ENCODE peak calls at places on chromosomes 13 and 19, in nine cellular contexts. Z, P, J, S, D, O, Y, M and V are unnamed samples.

GRCh38 chr13:73702419-73703071 is 431.7 kb downstream of the KLF12 start:
- DNase-seq in P (peak), Z (no peak), O (peak), J (peak), D (no peak), S (no peak), M (peak), Y (no peak), V (peak)

GRCh38 chr19:54035215-54036178 is 28.2 kb downstream of the VSTM1 start:
- DNase-seq in Y (peak), M (no peak), S (no peak), O (peak), J (no peak), Z (peak), D (no peak), P (peak), V (no peak)

GRCh38 chr13:100454876-100455275 is 133.7 kb downstream of the GGACT start:
- DNase-seq in J (no peak), S (peak), O (no peak), M (no peak), Z (no peak), Y (peak), P (peak), D (no peak), V (no peak)

GRCh38 chr13:109869312-109870237 is 83.2 kb upstream of the IRS2 start:
- DNase-seq in J (no peak), D (peak), S (no peak), P (no peak), Y (peak), O (peak), M (no peak), Z (no peak), V (no peak)

GRCh38 chr19:33212024-33212772 is 13.5 kb downstream of the SLC7A10 start:
- DNase-seq in S (no peak), M (no peak), P (no peak), D (peak), Y (no peak), Z (no peak), J (no peak), O (no peak), V (no peak)

GRCh38 chr13:99322297-99323103 is 15.3 kb upstream of the GPR183 start:
- DNase-seq in P (peak), M (no peak), Z (no peak), D (no peak), O (no peak), J (no peak), S (no peak), Y (peak), V (no peak)

GRCh38 chr19:46725036-46725820 is 8.3 kb upstream of the PRKD2 start:
- DNase-seq in J (no peak), P (no peak), M (no peak), O (no peak), Z (no peak), S (no peak), Y (no peak), D (no peak), V (no peak)

GRCh38 chr19:10420444-10421239 is at the start of gene PDE4A:
- DNase-seq in O (peak), P (peak), S (no peak), Z (peak), D (peak), J (peak), M (peak), Y (peak), V (peak)

GRCh38 chr19:9936151-9937000 is at the start of gene OLFM2:
- DNase-seq in O (peak), D (peak), J (peak), M (no peak), Y (peak), P (no peak), S (no peak), Z (peak), V (no peak)

GRCh38 chr13:49098198-49098597 is 121.9 kb upstream of the MLNR start:
- DNase-seq in Z (no peak), D (peak), M (no peak), O (no peak), J (peak), S (peak), P (peak), Y (peak), V (peak)

GRCh38 chr13:95641291-95641811 is 3.2 kb downstream of the DZIP1 start:
- DNase-seq in Z (peak), O (peak), P (no peak), D (no peak), J (peak), M (no peak), S (no peak), Y (peak), V (no peak)

GRCh38 chr19:44685877-44686276 is 13.1 kb upstream of the CEACAM16 start:
- DNase-seq in O (no peak), Y (peak), Z (no peak), D (no peak), P (peak), S (no peak), J (no peak), M (no peak), V (no peak)

GRCh38 chr13:96090240-96091101 is 564 bp downstream of the HS6ST3 start:
- DNase-seq in S (no peak), O (peak), D (peak), P (no peak), Y (peak), Z (peak), J (peak), M (no peak), V (peak)

GRCh38 chr19:17865364-17866311 is 5.9 kb downstream of the RPL18A start:
- DNase-seq in Z (no peak), J (peak), P (peak), D (peak), S (peak), O (peak), M (no peak), Y (peak), V (no peak)

GRCh38 chr13:45086484-45086883 is 33.8 kb upstream of the GTF2F2 start:
- DNase-seq in J (no peak), O (no peak), D (no peak), M (no peak), Y (peak), P (peak), Z (no peak), S (no peak), V (no peak)

GRCh38 chr19:3336680-3337523 is 29.5 kb upstream of the NFIC start:
- DNase-seq in O (no peak), S (no peak), D (peak), Y (peak), M (no peak), Z (no peak), J (peak), P (no peak), V (no peak)

GRCh38 chr19:3893509-3894179 is 13.2 kb downstream of the ATCAY start:
- DNase-seq in D (no peak), O (no peak), Y (no peak), J (no peak), Z (no peak), M (no peak), S (no peak), P (no peak), V (no peak)

GRCh38 chr19:18479964-18480723 is 41.7 kb downstream of the ELL start:
- DNase-seq in O (no peak), P (no peak), D (no peak), S (no peak), J (no peak), Y (peak), M (no peak), Z (no peak), V (no peak)

GRCh38 chr19:30228113-30228725 is 144.0 kb upstream of the ZNF536 start:
- DNase-seq in P (no peak), J (peak), M (no peak), Y (peak), D (peak), O (peak), Z (peak), S (no peak), V (no peak)

GRCh38 chr13:113216165-113217056 is 7.0 kb downstream of the CUL4A start:
- DNase-seq in D (no peak), S (peak), O (peak), P (peak), Z (peak), M (no peak), Y (peak), J (peak), V (no peak)

GRCh38 chr13:93957371-93957770 is 522.1 kb downstream of the DCT start:
- DNase-seq in J (no peak), M (no peak), P (no peak), S (no peak), Y (no peak), Z (no peak), O (no peak), D (no peak), V (no peak)

GRCh38 chr13:33111414-33112110 is 95.3 kb downstream of the KL start:
- DNase-seq in Z (no peak), J (no peak), D (no peak), S (no peak), P (no peak), M (no peak), Y (peak), O (no peak), V (no peak)

GRCh38 chr13:24802074-24802473 is 38.1 kb downstream of the RNF17 start:
- DNase-seq in J (no peak), M (no peak), S (no peak), Y (peak), D (no peak), P (no peak), O (no peak), Z (no peak), V (no peak)

GRCh38 chr19:17091758-17092333 is 16.3 kb downstream of the MYO9B start:
- DNase-seq in Y (no peak), J (no peak), Z (no peak), M (no peak), D (no peak), O (no peak), P (no peak), S (no peak), V (no peak)

GRCh38 chr19:54209058-54209747 is 8.5 kb downstream of the RPS9 start:
- DNase-seq in S (no peak), P (peak), Y (no peak), D (peak), M (no peak), Z (no peak), O (peak), J (peak), V (no peak)

GRCh38 chr19:33685541-33685940 is 63.8 kb downstream of the CHST8 start:
- DNase-seq in S (no peak), D (peak), Y (no peak), P (no peak), J (no peak), M (no peak), O (no peak), Z (no peak), V (no peak)

GRCh38 chr13:43908156-43909126 is 28.7 kb downstream of the LACC1 start:
- DNase-seq in O (peak), Z (peak), S (peak), J (peak), D (peak), Y (peak), P (peak), M (peak), V (peak)

GRCh38 chr19:15161028-15161984 is 39.5 kb downstream of the NOTCH3 start:
- DNase-seq in M (peak), S (peak), D (peak), Y (peak), Z (no peak), P (peak), J (no peak), O (peak), V (peak)

GRCh38 chr19:3366104-3366760 is at the start of gene NFIC:
- DNase-seq in P (peak), S (peak), D (peak), O (peak), J (peak), Z (peak), M (no peak), Y (peak), V (no peak)

GRCh38 chr19:37991841-37992248 is 84.8 kb downstream of the SIPA1L3 start:
- DNase-seq in M (no peak), S (no peak), D (no peak), J (no peak), O (no peak), P (peak), Y (peak), Z (no peak), V (no peak)

GRCh38 chr19:29478578-29479565 is 46.9 kb upstream of the VSTM2B start:
- DNase-seq in O (peak), P (no peak), J (peak), Z (peak), S (peak), M (peak), D (peak), Y (peak), V (no peak)

GRCh38 chr19:2123682-2124387 is 27.1 kb downstream of the IZUMO4 start:
- DNase-seq in P (no peak), J (peak), S (no peak), Y (peak), D (no peak), M (no peak), O (peak), Z (peak), V (no peak)

GRCh38 chr13:32984857-32985626 is 31.2 kb upstream of the KL start:
- DNase-seq in Z (no peak), S (no peak), Y (peak), O (no peak), P (peak), M (no peak), D (no peak), J (no peak), V (no peak)

DNA sequence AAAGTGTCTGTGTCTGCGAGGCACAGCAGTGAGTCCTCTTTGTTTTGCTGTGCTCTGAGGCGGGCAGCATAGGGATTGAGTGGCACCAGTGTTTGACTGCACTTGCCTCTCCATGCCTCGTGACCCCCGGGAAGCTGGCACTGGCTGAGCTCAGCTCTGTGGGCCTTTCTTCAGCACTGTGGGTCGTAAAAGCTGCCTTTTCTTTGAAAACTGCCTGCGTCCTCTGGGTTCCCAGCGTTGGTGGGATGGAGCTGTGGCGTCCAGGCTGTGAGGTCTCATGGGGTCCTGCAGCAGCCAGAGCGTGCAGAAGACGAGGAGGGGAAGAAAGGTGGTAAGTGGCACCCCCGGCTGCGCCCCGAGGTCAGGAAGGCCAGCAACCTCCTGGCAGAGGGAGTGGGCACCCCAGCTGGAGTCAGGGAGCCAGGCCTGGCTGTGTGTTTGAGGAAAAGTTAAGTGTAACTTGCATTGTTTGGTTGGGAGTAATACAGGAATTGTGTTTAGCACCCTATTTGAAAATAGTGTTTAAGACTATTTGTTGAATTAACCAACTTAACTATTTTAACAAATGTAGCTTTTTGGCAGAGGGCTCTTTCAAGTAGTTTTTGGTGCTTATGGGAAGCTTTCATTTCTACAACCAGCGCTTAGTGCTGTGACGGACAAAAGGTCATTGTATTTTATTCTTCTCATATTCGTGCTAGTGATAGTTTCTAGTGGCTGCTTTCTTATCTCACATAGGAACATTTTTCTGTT is 79.3 kb upstream of the TEX29 start:
- DNase-seq in Y (no peak), J (no peak), M (no peak), D (no peak), P (no peak), S (no peak), Z (peak), O (peak), V (no peak)
- TF ChIP-seq EZH2phosphoT487 in Y (no peak), J (no peak), M (no peak), D (no peak), P (no peak), S (no peak), Z (no peak), O (no peak), V (no peak)

GRCh38 chr13:50370303-50370950 is 355.2 kb downstream of the KCNRG start:
- DNase-seq in P (no peak), Z (no peak), M (peak), Y (no peak), J (no peak), S (no peak), O (no peak), D (no peak), V (no peak)

GRCh38 chr13:50365300-50365682 is 350.0 kb downstream of the KCNRG start:
- DNase-seq in P (no peak), S (no peak), O (no peak), J (no peak), Z (no peak), M (peak), D (no peak), Y (peak), V (no peak)

GRCh38 chr13:50365683-50366391 is 350.6 kb downstream of the KCNRG start:
- DNase-seq in Y (no peak), S (no peak), M (peak), J (peak), O (no peak), Z (no peak), D (no peak), P (peak), V (peak)

GRCh38 chr13:50366488-50367174 is 351.4 kb downstream of the KCNRG start:
- DNase-seq in D (peak), J (no peak), Y (no peak), S (no peak), O (no peak), M (no peak), P (peak), Z (no peak), V (no peak)

GRCh38 chr13:50369646-50370045 is 354.4 kb downstream of the KCNRG start:
- DNase-seq in M (no peak), Y (no peak), D (no peak), J (no peak), P (no peak), S (no peak), Z (no peak), O (no peak), V (no peak)
- TF ChIP-seq EZH2phosphoT487 in M (no peak), Y (no peak), D (no peak), J (no peak), P (no peak), S (no peak), Z (no peak), O (no peak), V (no peak)

GRCh38 chr19:34732548-34733255 is 1.3 kb upstream of the ZNF181 start:
- DNase-seq in S (no peak), Y (no peak), M (peak), D (peak), Z (peak), J (peak), P (no peak), O (peak), V (no peak)
- TF ChIP-seq EZH2phosphoT487 in S (no peak), Y (no peak), M (no peak), D (no peak), Z (no peak), J (no peak), P (no peak), O (no peak), V (no peak)

GRCh38 chr13:27535546-27535945 is 84.8 kb downstream of the LNX2 start:
- DNase-seq in M (no peak), D (no peak), J (no peak), Z (no peak), Y (no peak), P (no peak), O (no peak), S (no peak), V (no peak)

GRCh38 chr13:27536361-27537101 is 83.8 kb downstream of the LNX2 start:
- DNase-seq in D (no peak), Z (no peak), M (no peak), P (no peak), J (no peak), O (no peak), Y (no peak), S (no peak), V (no peak)

GRCh38 chr13:27533155-27533643 is 82.8 kb upstream of the MTIF3 start:
- DNase-seq in P (peak), J (peak), S (peak), M (peak), O (peak), Z (peak), D (peak), Y (peak), V (peak)

GRCh38 chr13:27534108-27534975 is 84.0 kb upstream of the MTIF3 start:
- DNase-seq in J (no peak), Y (no peak), S (no peak), D (no peak), Z (no peak), P (no peak), O (no peak), M (no peak), V (no peak)

DNA sequence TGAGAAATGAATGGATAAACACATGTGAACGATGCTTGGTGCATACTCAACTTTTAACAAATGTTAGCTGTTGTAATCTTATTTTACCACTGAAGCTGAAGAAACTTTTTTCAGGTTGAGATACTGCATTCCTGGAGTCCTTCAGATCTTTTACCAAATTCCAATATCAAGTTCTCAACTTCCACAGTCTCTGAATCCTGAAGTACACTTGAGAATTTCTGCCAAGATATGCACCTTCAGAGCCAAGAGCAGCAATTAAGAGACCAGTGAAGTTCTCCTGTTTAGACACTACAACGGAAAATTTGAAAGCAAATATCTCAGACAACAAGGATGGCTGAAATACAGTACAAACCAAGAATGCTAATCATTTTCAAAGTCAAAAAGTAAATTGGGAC is 84.6 kb upstream of the MTIF3 start:
- DNase-seq in M (no peak), P (no peak), D (no peak), S (no peak), Y (no peak), J (no peak), O (no peak), Z (no peak), V (no peak)
- TF ChIP-seq EZH2phosphoT487 in M (no peak), P (no peak), D (no peak), S (no peak), Y (no peak), J (no peak), O (no peak), Z (no peak), V (no peak)

DNA sequence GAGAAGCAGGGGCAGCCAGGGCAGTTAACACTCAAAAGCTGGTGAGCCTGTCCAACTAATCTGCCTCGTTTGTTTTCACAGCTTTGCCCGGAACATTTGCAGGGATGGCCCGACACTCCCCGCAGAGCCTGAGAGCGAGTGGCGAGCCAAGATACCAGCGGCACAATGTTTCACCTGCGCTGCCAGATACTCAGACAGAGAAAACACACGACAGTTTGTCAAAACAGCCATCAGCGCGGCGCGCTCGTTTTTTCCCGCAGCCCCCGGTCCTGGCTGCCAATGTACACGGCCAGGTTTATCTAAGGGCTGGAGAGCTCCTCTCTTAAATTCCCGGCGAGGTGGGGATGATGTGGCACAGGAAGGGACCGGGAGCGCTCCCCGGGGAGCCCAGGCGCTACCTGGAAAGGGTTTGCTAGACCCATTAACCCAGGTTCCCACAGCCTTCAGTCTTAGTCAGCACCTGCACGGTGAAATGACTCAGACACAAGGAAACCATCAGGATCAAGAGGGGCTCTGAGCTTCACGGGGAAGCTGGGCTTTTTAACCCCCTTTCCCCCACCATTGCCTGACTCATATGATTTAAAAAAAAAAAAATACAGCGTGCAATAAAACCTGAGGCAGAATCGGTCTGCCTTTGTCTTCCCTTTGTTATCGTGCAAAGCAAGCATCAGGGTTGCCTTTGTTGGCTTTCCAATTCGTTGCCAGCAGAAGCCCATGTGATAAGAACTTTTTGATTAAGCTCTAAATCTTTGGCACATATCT is 186.2 kb downstream of the EFNB2 start:
- DNase-seq in Y (no peak), S (peak), J (peak), P (peak), D (peak), M (no peak), Z (peak), O (peak), V (no peak)
- TF ChIP-seq EZH2phosphoT487 in Y (no peak), S (no peak), J (no peak), P (no peak), D (no peak), M (no peak), Z (no peak), O (no peak), V (no peak)

GRCh38 chr19:5083547-5083965 is 114.6 kb downstream of the KDM4B start:
- DNase-seq in Y (peak), D (no peak), M (no peak), Z (peak), O (no peak), S (no peak), P (no peak), J (peak), V (no peak)
- TF ChIP-seq EZH2phosphoT487 in Y (no peak), D (no peak), M (no peak), Z (no peak), O (no peak), S (no peak), P (no peak), J (no peak), V (no peak)

GRCh38 chr19:12881172-12881808 is at the start of gene DNASE2:
- DNase-seq in M (peak), J (peak), P (peak), O (peak), Z (peak), S (peak), D (peak), Y (peak), V (peak)
- TF ChIP-seq EZH2phosphoT487 in M (no peak), J (no peak), P (no peak), O (no peak), Z (no peak), S (no peak), D (no peak), Y (no peak), V (no peak)